ENCODE peak calls at places on chromosome 6, in seven cellular contexts. Y is heart right ventricle, P is substantia nigra, F is hepatic stellate cell, T is skeletal muscle cell, V is hippocampal formation, L is amniotic stem cell. S is an unnamed sample.

GRCh38 chr6:163630991-163631390 is 216.5 kb downstream of the QKI start:
- DNase-seq in L (no peak), F (no peak), Y (no peak), T (no peak), P (no peak), V (no peak), S (no peak)

GRCh38 chr6:112203577-112204349 is 50.6 kb downstream of the LAMA4 start:
- DNase-seq in V (no peak), L (no peak), T (peak; percentile 87), F (no peak), Y (no peak), P (no peak), S (no peak)

GRCh38 chr6:55969501-55969900 is 94.1 kb upstream of the BMP5 start:
- DNase-seq in F (no peak), P (no peak), Y (no peak), V (no peak), T (no peak), L (no peak), S (no peak)

GRCh38 chr6:10146723-10147451 is 268.0 kb downstream of the TFAP2A start:
- DNase-seq in L (peak; percentile 14), F (peak; percentile 3), V (peak; percentile 33), Y (peak; percentile 4), P (no peak), T (no peak), S (no peak)

GRCh38 chr6:42095776-42096541 is 45.6 kb downstream of the TAF8 start:
- DNase-seq in Y (no peak), V (no peak), T (no peak), F (no peak), P (no peak), L (no peak), S (no peak)

GRCh38 chr6:3414704-3415453 is 42.0 kb downstream of the SLC22A23 start:
- DNase-seq in V (no peak), L (no peak), P (no peak), Y (no peak), T (peak; percentile 60), F (no peak), S (no peak)

GRCh38 chr6:106927531-106928398 is 46.8 kb downstream of the CD24 start:
- DNase-seq in T (no peak), P (no peak), V (no peak), F (no peak), L (no peak), Y (peak; percentile 23), S (no peak)

GRCh38 chr6:151109361-151109760 is 130.4 kb upstream of the AKAP12 start:
- DNase-seq in V (no peak), P (no peak), L (peak; percentile 5), T (no peak), F (no peak), Y (no peak), S (no peak)

GRCh38 chr6:77657365-77657764 is 4.5 kb downstream of the MEI4 start:
- DNase-seq in T (no peak), L (no peak), F (no peak), V (no peak), P (no peak), Y (no peak), S (no peak)

GRCh38 chr6:137823826-137824501 is 43.1 kb upstream of the TNFAIP3 start:
- DNase-seq in L (no peak), V (no peak), T (peak; percentile 74), F (peak; percentile 53), Y (peak; percentile 29), P (peak; percentile 28), S (peak; percentile 82)

GRCh38 chr6:53986165-53986720 is 125.0 kb upstream of the MLIP start:
- DNase-seq in V (peak; percentile 6), P (no peak), F (peak; percentile 12), L (peak; percentile 48), Y (peak; percentile 47), T (no peak), S (no peak)

GRCh38 chr6:116682334-116682712 is 1.3 kb downstream of the KPNA5 start:
- DNase-seq in Y (no peak), P (peak; percentile 5), F (peak; percentile 31), V (no peak), L (no peak), T (peak; percentile 39), S (peak; percentile 39)

GRCh38 chr6:126112171-126112632 is 125.9 kb downstream of the TRMT11 start:
- DNase-seq in T (peak; percentile 47), Y (no peak), F (peak; percentile 5), P (no peak), L (no peak), V (no peak), S (no peak)

GRCh38 chr6:81937296-81937937 is 184.9 kb upstream of the TENT5A start:
- DNase-seq in T (peak; percentile 57), P (no peak), Y (no peak), L (no peak), F (no peak), V (no peak), S (no peak)

GRCh38 chr6:127206531-127207065 is 60.1 kb upstream of the RNF146 start:
- DNase-seq in Y (no peak), P (no peak), L (no peak), F (no peak), T (no peak), V (no peak), S (no peak)

GRCh38 chr6:49328051-49328450 is 135.0 kb downstream of the MMUT start:
- DNase-seq in P (no peak), V (no peak), F (peak; percentile 2), Y (no peak), T (no peak), L (no peak), S (no peak)

GRCh38 chr6:12246900-12247299 is 43.3 kb upstream of the EDN1 start:
- DNase-seq in F (no peak), L (no peak), V (no peak), P (no peak), Y (no peak), T (no peak), S (no peak)

GRCh38 chr6:147131728-147132127 is 72.5 kb upstream of the STXBP5 start:
- DNase-seq in P (no peak), T (no peak), Y (no peak), V (no peak), L (no peak), F (no peak), S (no peak)

GRCh38 chr6:35477551-35478179 is 9.5 kb downstream of the RPL10A start:
- DNase-seq in L (no peak), F (no peak), Y (no peak), T (no peak), P (no peak), V (no peak), S (no peak)

S was measured in effector memory CD8-positive, alpha-beta T cell.